ENCODE peak calls at places on chromosomes 11 and 22, in four cellular contexts. Q, G, P and W are unnamed samples.

GRCh38 chr22:30742291-30743256 is 47.9 kb downstream of the OSBP2 start:
- DNase-seq in Q (peak), G (no peak), P (peak), W (no peak)

GRCh38 chr11:112834277-112834755 is 126.9 kb upstream of the NCAM1 start:
- DNase-seq in Q (no peak), G (no peak), P (no peak), W (no peak)

GRCh38 chr11:76408171-76408965 is 27.2 kb downstream of the GVQW3 start:
- DNase-seq in Q (no peak), G (no peak), P (peak), W (no peak)

GRCh38 chr11:66509131-66509561 is 1.3 kb upstream of the BBS1 start:
- DNase-seq in Q (no peak), G (no peak), P (no peak), W (no peak)

GRCh38 chr22:47329727-47330653 is 567.5 kb downstream of the TBC1D22A start:
- DNase-seq in Q (no peak), G (no peak), P (no peak), W (no peak)

GRCh38 chr11:45799562-45799961 is 5.4 kb upstream of the SLC35C1 start:
- DNase-seq in Q (no peak), G (no peak), P (no peak), W (no peak)

GRCh38 chr11:87661270-87661669 is 514.0 kb downstream of the RAB38 start:
- DNase-seq in Q (no peak), G (no peak), P (no peak), W (no peak)

GRCh38 chr22:18954333-18954732 is 18.2 kb upstream of the PRODH start:
- DNase-seq in Q (peak), G (peak), P (peak), W (peak)

GRCh38 chr11:9090488-9091043 is 833 bp downstream of the SCUBE2 start:
- DNase-seq in Q (no peak), G (no peak), P (no peak), W (no peak)

GRCh38 chr11:70517203-70517602 is 118.9 kb downstream of the CTTN start:
- DNase-seq in Q (no peak), G (no peak), P (no peak), W (peak)

GRCh38 chr11:2531277-2531986 is 86.6 kb downstream of the KCNQ1 start:
- DNase-seq in Q (peak), G (peak), P (peak), W (peak)

GRCh38 chr11:105881027-105881426 is 141.0 kb downstream of the MSANTD4 start:
- DNase-seq in Q (no peak), G (no peak), P (no peak), W (no peak)

GRCh38 chr22:46763051-46763705 is 728 bp downstream of the TBC1D22A start:
- DNase-seq in Q (peak), G (peak), P (peak), W (peak)

GRCh38 chr11:1837171-1838076 is 1.4 kb upstream of the TNNI2 start:
- DNase-seq in Q (peak), G (peak), P (peak), W (peak)

GRCh38 chr11:11731311-11732083 is 109.7 kb upstream of the GALNT18 start:
- DNase-seq in Q (peak), G (no peak), P (peak), W (no peak)

GRCh38 chr22:39724857-39725256 is 154.3 kb downstream of the CACNA1I start:
- DNase-seq in Q (no peak), G (no peak), P (no peak), W (no peak)

GRCh38 chr11:127474735-127475134 is 474.2 kb upstream of the KIRREL3 start:
- DNase-seq in Q (no peak), G (no peak), P (no peak), W (no peak)

GRCh38 chr22:26648761-26649363 is 8.5 kb upstream of the MIAT start:
- DNase-seq in Q (no peak), G (no peak), P (peak), W (peak)

GRCh38 chr11:115676206-115676605 is 172.0 kb upstream of the CADM1 start:
- DNase-seq in Q (no peak), G (no peak), P (no peak), W (no peak)

GRCh38 chr11:3202305-3202704 is 16.3 kb downstream of the MRGPRG start:
- DNase-seq in Q (no peak), G (no peak), P (no peak), W (no peak)

GRCh38 chr22:46774456-46775363 is 12.3 kb downstream of the TBC1D22A start:
- DNase-seq in Q (no peak), G (no peak), P (no peak), W (no peak)

GRCh38 chr11:131373326-131373725 is 2.9 kb downstream of the NTM start:
- DNase-seq in Q (no peak), G (no peak), P (no peak), W (no peak)

GRCh38 chr11:108960498-108960897 is 295.6 kb downstream of the DDX10 start:
- DNase-seq in Q (no peak), G (no peak), P (no peak), W (no peak)

GRCh38 chr11:606245-606644 is 9.5 kb downstream of the IRF7 start:
- DNase-seq in Q (peak), G (no peak), P (no peak), W (no peak)

GRCh38 chr11:79026803-79027445 is 413.9 kb downstream of the TENM4 start:
- DNase-seq in Q (peak), G (no peak), P (peak), W (no peak)

GRCh38 chr11:79083346-79083745 is 357.5 kb downstream of the TENM4 start:
- DNase-seq in Q (no peak), G (no peak), P (no peak), W (no peak)